ENCODE peak calls at places on chromosomes 4 and X, in seven cellular contexts. R, N, C, P, L, O and G are unnamed samples.

GRCh38 chr4:26484032-26484515 is 6.2 kb downstream of the CCKAR start:
- DNase-seq in O (peak), C (no peak), R (no peak), P (no peak), N (no peak), L (no peak), G (no peak)

GRCh38 chr4:127698789-127699200 is 31.4 kb upstream of the SLC25A31 start:
- DNase-seq in O (peak), N (peak), R (no peak), C (no peak), L (no peak), P (no peak), G (no peak)

GRCh38 chr4:121736735-121737351 is 28.1 kb downstream of the SMIM43 start:
- DNase-seq in R (no peak), L (peak), C (peak), N (peak), P (peak), O (peak), G (no peak)

GRCh38 chr4:83708500-83709175 is 172.7 kb downstream of the GPAT3 start:
- DNase-seq in N (no peak), O (no peak), C (no peak), P (no peak), L (no peak), R (no peak), G (no peak)

GRCh38 chr4:140816806-140817205 is 60.6 kb upstream of the TBC1D9 start:
- DNase-seq in O (no peak), C (no peak), P (no peak), R (no peak), N (no peak), L (no peak), G (no peak)

GRCh38 chr4:85393201-85393600 is 81.7 kb upstream of the ARHGAP24 start:
- DNase-seq in N (no peak), O (no peak), R (no peak), P (no peak), C (no peak), L (no peak), G (no peak)

GRCh38 chr4:87024181-87024580 is 89.4 kb downstream of the AFF1 start:
- DNase-seq in O (no peak), C (no peak), N (no peak), R (no peak), P (no peak), L (no peak), G (no peak)

GRCh38 chr4:122762520-122762919 is 30.0 kb downstream of the BBS12 start:
- DNase-seq in R (no peak), C (peak), O (no peak), L (peak), P (no peak), N (no peak), G (peak)

GRCh38 chr4:1012031-1012739 is 759 bp downstream of the FGFRL1 start:
- DNase-seq in N (no peak), R (no peak), C (peak), P (peak), L (no peak), O (peak), G (no peak)

GRCh38 chrX:113369056-113369455 is 528.4 kb upstream of the AMOT start:
- DNase-seq in R (no peak), O (no peak), L (no peak), N (no peak), C (no peak), P (no peak), G (no peak)

GRCh38 chrX:48942895-48943294 is 14.5 kb downstream of the OTUD5 start:
- DNase-seq in C (no peak), L (no peak), R (no peak), O (no peak), N (no peak), P (no peak), G (no peak)

GRCh38 chr4:2044542-2045517 is 14.3 kb upstream of the NAT8L start:
- DNase-seq in N (no peak), L (no peak), C (no peak), P (no peak), O (no peak), R (no peak), G (no peak)

GRCh38 chr4:88211473-88212252 is 53.2 kb upstream of the ABCG2 start:
- DNase-seq in P (peak), N (peak), O (peak), R (no peak), C (peak), L (peak), G (peak)

GRCh38 chr4:6892190-6892908 is 17.3 kb upstream of the TBC1D14 start:
- DNase-seq in P (no peak), L (peak), R (no peak), N (peak), C (peak), O (peak), G (peak)

GRCh38 chrX:129600981-129601424 is 53.8 kb downstream of the APLN start:
- DNase-seq in L (peak), P (peak), O (peak), N (no peak), C (peak), R (no peak), G (no peak)

GRCh38 chrX:153922932-153923857 is 2.9 kb downstream of the ARHGAP4 start:
- DNase-seq in P (peak), L (no peak), N (peak), R (no peak), C (no peak), O (peak), G (no peak)

GRCh38 chrX:10900585-10901289 is 210.4 kb upstream of the HCCS start:
- DNase-seq in C (no peak), P (no peak), L (no peak), O (peak), N (peak), R (no peak), G (no peak)

GRCh38 chrX:11261260-11261659 is 32.0 kb upstream of the AMELX start:
- DNase-seq in R (no peak), L (no peak), N (peak), O (peak), C (no peak), P (no peak), G (no peak)